ENCODE peak calls at places on chromosome 4, in six cellular contexts. Y, L, K, D, S and X are unnamed samples.

GRCh38 chr4:173526034-173526482 is 4.0 kb downstream of the HAND2 start:
- DNase-seq in S (no peak), Y (no peak), D (no peak), K (no peak), L (peak), X (no peak)

GRCh38 chr4:143036443-143036842 is 148.3 kb upstream of the USP38 start:
- DNase-seq in K (no peak), D (no peak), L (no peak), Y (no peak), S (no peak), X (no peak)

GRCh38 chr4:101099001-101099400 is 248.3 kb downstream of the PPP3CA start:
- DNase-seq in D (no peak), Y (no peak), L (no peak), K (no peak), S (no peak), X (no peak)

GRCh38 chr4:10281996-10282395 is 165.4 kb upstream of the WDR1 start:
- DNase-seq in S (no peak), Y (no peak), K (no peak), L (no peak), D (no peak), X (no peak)

GRCh38 chr4:163976588-163976987 is 482.1 kb downstream of the TMA16 start:
- DNase-seq in S (no peak), K (no peak), L (no peak), Y (no peak), D (peak), X (no peak)

GRCh38 chr4:36651253-36651652 is 369.8 kb downstream of the DTHD1 start:
- DNase-seq in S (no peak), D (no peak), L (no peak), K (no peak), Y (no peak), X (no peak)

GRCh38 chr4:94545296-94545695 is 93.6 kb downstream of the PDLIM5 start:
- DNase-seq in Y (no peak), D (no peak), L (peak), S (no peak), K (no peak), X (no peak)

GRCh38 chr4:149709640-149710039 is 106.0 kb downstream of the IQCM start:
- DNase-seq in L (peak), D (no peak), S (no peak), Y (no peak), K (no peak), X (no peak)

GRCh38 chr4:153909672-153910071 is 120.8 kb upstream of the SFRP2 start:
- DNase-seq in L (no peak), Y (no peak), K (no peak), D (no peak), S (no peak), X (no peak)

GRCh38 chr4:150875367-150875766 is 139.7 kb downstream of the LRBA start:
- DNase-seq in L (no peak), Y (no peak), S (no peak), D (no peak), K (no peak), X (no peak)

GRCh38 chr4:90950385-90950841 is 823.2 kb downstream of the CCSER1 start:
- DNase-seq in D (peak), K (no peak), Y (no peak), L (no peak), S (no peak), X (no peak)

GRCh38 chr4:145098675-145099037 is 545 bp downstream of the ABCE1 start:
- DNase-seq in S (no peak), K (no peak), Y (no peak), L (peak), D (peak), X (peak)

GRCh38 chr4:153156263-153156662 is 48.0 kb upstream of the TRIM2 start:
- DNase-seq in Y (no peak), L (no peak), K (no peak), D (peak), S (peak), X (no peak)

GRCh38 chr4:38154251-38154650 is 194.1 kb downstream of the PTTG2 start:
- DNase-seq in S (no peak), D (no peak), Y (no peak), L (no peak), K (no peak), X (no peak)

GRCh38 chr4:12359420-12359819 is 930.7 kb upstream of the HS3ST1 start:
- DNase-seq in Y (no peak), S (no peak), L (no peak), K (no peak), D (no peak), X (no peak)

GRCh38 chr4:36785965-36786364 is 458.6 kb upstream of the NWD2 start:
- DNase-seq in S (no peak), Y (no peak), L (no peak), D (no peak), K (no peak), X (no peak)

GRCh38 chr4:87425711-87426110 is 3.3 kb downstream of the NUDT9 start:
- DNase-seq in D (no peak), K (no peak), L (no peak), Y (no peak), S (no peak), X (no peak)

GRCh38 chr4:84866295-84866694 is 100.2 kb downstream of the WDFY3 start:
- DNase-seq in L (no peak), S (no peak), K (no peak), Y (no peak), D (no peak), X (no peak)

GRCh38 chr4:105990933-105991332 is 95.7 kb downstream of the NPNT start:
- DNase-seq in Y (no peak), D (no peak), S (no peak), L (peak), K (peak), X (no peak)

GRCh38 chr4:5142726-5143125 is 91.4 kb downstream of the STK32B start:
- DNase-seq in Y (no peak), K (no peak), S (peak), L (no peak), D (no peak), X (no peak)

GRCh38 chr4:88731359-88731758 is 33.7 kb upstream of the NAP1L5 start:
- DNase-seq in S (no peak), K (no peak), Y (no peak), D (no peak), L (no peak), X (no peak)

GRCh38 chr4:88211473-88212252 is 53.2 kb upstream of the ABCG2 start:
- DNase-seq in K (no peak), S (no peak), L (peak), D (peak), Y (no peak), X (peak)

GRCh38 chr4:124958812-124959211 is 246.3 kb upstream of the ANKRD50 start:
- DNase-seq in K (no peak), Y (no peak), S (no peak), L (no peak), D (no peak), X (no peak)

GRCh38 chr4:156888762-156889161 is 82.8 kb downstream of the PDGFC start:
- DNase-seq in K (no peak), Y (no peak), S (no peak), D (no peak), L (peak), X (no peak)

GRCh38 chr4:24912252-24913098 is at the start of gene CCDC149:
- DNase-seq in K (peak), D (peak), L (peak), S (peak), Y (no peak), X (peak)

GRCh38 chr4:76634239-76634638 is 199.2 kb downstream of the SHROOM3 start:
- DNase-seq in L (peak), K (no peak), Y (no peak), D (no peak), S (no peak), X (no peak)

GRCh38 chr4:100895572-100896197 is 377.9 kb upstream of the EMCN start:
- DNase-seq in L (no peak), S (no peak), D (no peak), K (no peak), Y (no peak), X (no peak)

GRCh38 chr4:8495803-8496202 is 55.2 kb downstream of the TRMT44 start:
- DNase-seq in S (no peak), D (no peak), K (no peak), L (no peak), Y (no peak), X (no peak)

GRCh38 chr4:121155893-121156292 is 8.2 kb downstream of the TNIP3 start:
- DNase-seq in Y (no peak), S (no peak), K (no peak), L (peak), D (no peak), X (no peak)

GRCh38 chr4:55447826-55448225 is 52.1 kb downstream of the TMEM165 start:
- DNase-seq in K (no peak), Y (no peak), L (no peak), D (peak), S (no peak), X (no peak)

GRCh38 chr4:111641813-111642579 is 503.3 kb upstream of the FAM241A start:
- DNase-seq in L (peak), K (peak), Y (no peak), D (peak), S (peak), X (peak)

GRCh38 chr4:8737075-8737474 is 134.6 kb downstream of the HMX1 start:
- DNase-seq in L (no peak), K (no peak), D (no peak), S (no peak), Y (no peak), X (no peak)

GRCh38 chr4:38752393-38752961 is 30.3 kb downstream of the TLR10 start:
- DNase-seq in D (no peak), S (no peak), Y (no peak), K (no peak), L (no peak), X (no peak)

GRCh38 chr4:139028191-139028661 is 12.6 kb downstream of the NOCT start:
- DNase-seq in D (peak), Y (no peak), S (peak), L (no peak), K (peak), X (no peak)

GRCh38 chr4:38529189-38530115 is 134.5 kb upstream of the KLF3 start:
- DNase-seq in D (no peak), Y (peak), L (no peak), S (no peak), K (no peak), X (no peak)

GRCh38 chr4:2545321-2546013 is 9.0 kb downstream of the FAM193A start:
- DNase-seq in L (peak), D (no peak), S (no peak), K (no peak), Y (no peak), X (no peak)

GRCh38 chr4:111806331-111806730 is 338.9 kb upstream of the FAM241A start:
- DNase-seq in K (no peak), D (no peak), Y (no peak), S (peak), L (peak), X (no peak)

GRCh38 chr4:3290889-3291321 is 1.9 kb upstream of the RGS12 start:
- DNase-seq in L (no peak), S (no peak), D (no peak), Y (no peak), K (no peak), X (no peak)

GRCh38 chr4:125280892-125281403 is 33.8 kb upstream of the FAT4 start:
- DNase-seq in K (no peak), Y (no peak), L (no peak), S (peak), D (no peak), X (no peak)